ENCODE peak calls at places on chromosomes 1 and 21, in four cellular contexts. H, P, Y and L are unnamed samples.

GRCh38 chr1:198556969-198557368 is 16.5 kb upstream of the ATP6V1G3 start:
- DNase-seq in H (no peak), P (no peak), Y (peak; percentile 84), L (no peak)

GRCh38 chr1:44811714-44812151 is 3.4 kb downstream of the BTBD19 start:
- DNase-seq in H (no peak), P (no peak), Y (peak; percentile 74), L (no peak)

GRCh38 chr1:232037774-232038388 is 411.3 kb downstream of the DISC1 start:
- DNase-seq in H (no peak), P (no peak), Y (no peak), L (peak; percentile 72)

GRCh38 chr1:109849670-109850069 is 61.0 kb upstream of the CSF1 start:
- DNase-seq in H (no peak), P (no peak), Y (no peak), L (no peak)

GRCh38 chr21:42306366-42307035 is 8.7 kb downstream of the TFF3 start:
- DNase-seq in H (no peak), P (no peak), Y (peak; percentile 62), L (no peak)

GRCh38 chr21:34690041-34690792 is 21.4 kb downstream of the CLIC6 start:
- DNase-seq in H (no peak), P (no peak), Y (no peak), L (no peak)

GRCh38 chr1:160226623-160227022 is 21.4 kb downstream of the PEA15 start:
- DNase-seq in H (no peak), P (no peak), Y (no peak), L (no peak)

GRCh38 chr1:245401881-245402598 is 247.3 kb downstream of the KIF26B start:
- DNase-seq in H (no peak), P (no peak), Y (no peak), L (no peak)

GRCh38 chr1:156638596-156638995 is 3.3 kb upstream of the BCAN start:
- DNase-seq in H (no peak), P (no peak), Y (no peak), L (no peak)

GRCh38 chr1:236602171-236602570 is 2.1 kb downstream of the HEATR1 start:
- DNase-seq in H (no peak), P (no peak), Y (no peak), L (no peak)

GRCh38 chr21:17738171-17738953 is 80.8 kb downstream of the C21orf91 start:
- DNase-seq in H (peak; percentile 4), P (peak; percentile 32), Y (no peak), L (no peak)

GRCh38 chr1:170424346-170424745 is 107.6 kb upstream of the GORAB start:
- DNase-seq in H (no peak), P (no peak), Y (no peak), L (no peak)

DNA sequence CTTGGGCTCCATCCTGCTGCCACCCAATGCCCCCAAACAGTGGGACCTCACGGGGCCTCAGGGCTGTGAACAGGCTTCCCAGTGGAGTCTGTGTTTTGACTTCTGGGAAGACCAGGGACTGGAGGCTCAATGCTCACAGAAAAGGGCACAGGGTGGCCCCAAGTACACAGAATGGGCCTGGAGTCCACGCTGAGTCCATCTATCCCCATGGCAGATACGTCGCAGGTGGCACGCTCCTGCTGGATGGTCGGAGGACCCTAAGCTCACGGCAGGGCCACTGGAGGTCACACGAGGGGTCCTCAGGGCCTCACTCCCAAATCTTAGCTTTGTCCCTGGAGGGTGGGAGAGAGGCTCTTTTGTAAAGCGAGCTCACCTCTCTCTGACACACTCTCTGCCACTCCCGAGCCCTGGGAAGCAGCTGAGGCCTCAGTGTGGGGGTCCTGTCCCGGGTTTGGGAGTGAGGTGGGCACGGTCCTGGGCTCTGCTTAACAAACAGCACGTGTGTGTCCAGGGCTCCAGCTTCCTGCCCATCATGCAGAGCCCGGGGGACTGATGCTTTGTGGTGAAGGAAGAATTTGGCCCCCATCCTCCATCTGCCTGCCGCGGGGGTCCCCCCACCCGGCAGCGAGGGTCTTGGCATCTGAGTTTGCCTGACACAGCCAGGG is 27.2 kb upstream of the TTC34 start:
- DNase-seq in H (no peak), P (no peak), Y (no peak), L (no peak)
- H3K9me3 ChIP-seq in H (no peaks in the 10 kb centered on the region), P (peaks cover 97% of the 10 kb centered on the region), Y (peaks cover 24% of the 10 kb centered on the region), L (no peaks in the 10 kb centered on the region)

DNA sequence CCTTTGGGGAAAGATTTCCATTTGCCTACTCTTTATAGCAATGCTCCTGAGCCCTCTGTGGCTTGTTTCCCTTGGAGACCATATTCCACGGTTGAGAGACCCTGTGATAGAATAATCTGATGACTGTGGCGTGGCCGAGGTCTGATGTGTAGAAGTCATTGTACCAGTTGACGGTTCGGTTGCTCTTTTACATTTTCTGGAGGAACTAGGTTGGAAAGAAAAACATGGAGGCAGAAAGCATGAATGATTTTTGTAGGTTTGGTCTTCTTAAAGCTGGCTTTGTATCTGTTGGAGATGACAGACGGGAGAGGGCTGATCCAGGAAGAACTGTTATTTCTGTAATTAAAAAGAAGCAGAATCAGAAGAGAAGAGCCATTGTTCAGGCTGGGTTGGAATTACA is 305.8 kb upstream of the NRIP1 start:
- DNase-seq in H (no peak), P (no peak), Y (no peak), L (no peak)
- H3K9me3 ChIP-seq in H (no peaks in the 10 kb centered on the region), P (peaks cover 5% of the 10 kb centered on the region), Y (peaks cover 19% of the 10 kb centered on the region), L (peaks cover 8% of the 10 kb centered on the region)

GRCh38 chr1:248630551-248630950 is 4.3 kb downstream of the OR2T11 start:
- DNase-seq in H (no peak), P (no peak), Y (no peak), L (no peak)
- H3K9me3 ChIP-seq in H (peaks cover 6% of the 10 kb centered on the region), P (peaks cover 60% of the 10 kb centered on the region), Y (no peaks in the 10 kb centered on the region), L (no peaks in the 10 kb centered on the region)

GRCh38 chr1:31482478-31483011 is 69.5 kb downstream of the SERINC2 start:
- DNase-seq in H (no peak), P (no peak), Y (no peak), L (no peak)

GRCh38 chr1:31478167-31478566 is 65.2 kb downstream of the SERINC2 start:
- DNase-seq in H (no peak), P (no peak), Y (no peak), L (no peak)

GRCh38 chr1:31479801-31480200 is 66.8 kb downstream of the SERINC2 start:
- DNase-seq in H (no peak), P (no peak), Y (no peak), L (no peak)

DNA sequence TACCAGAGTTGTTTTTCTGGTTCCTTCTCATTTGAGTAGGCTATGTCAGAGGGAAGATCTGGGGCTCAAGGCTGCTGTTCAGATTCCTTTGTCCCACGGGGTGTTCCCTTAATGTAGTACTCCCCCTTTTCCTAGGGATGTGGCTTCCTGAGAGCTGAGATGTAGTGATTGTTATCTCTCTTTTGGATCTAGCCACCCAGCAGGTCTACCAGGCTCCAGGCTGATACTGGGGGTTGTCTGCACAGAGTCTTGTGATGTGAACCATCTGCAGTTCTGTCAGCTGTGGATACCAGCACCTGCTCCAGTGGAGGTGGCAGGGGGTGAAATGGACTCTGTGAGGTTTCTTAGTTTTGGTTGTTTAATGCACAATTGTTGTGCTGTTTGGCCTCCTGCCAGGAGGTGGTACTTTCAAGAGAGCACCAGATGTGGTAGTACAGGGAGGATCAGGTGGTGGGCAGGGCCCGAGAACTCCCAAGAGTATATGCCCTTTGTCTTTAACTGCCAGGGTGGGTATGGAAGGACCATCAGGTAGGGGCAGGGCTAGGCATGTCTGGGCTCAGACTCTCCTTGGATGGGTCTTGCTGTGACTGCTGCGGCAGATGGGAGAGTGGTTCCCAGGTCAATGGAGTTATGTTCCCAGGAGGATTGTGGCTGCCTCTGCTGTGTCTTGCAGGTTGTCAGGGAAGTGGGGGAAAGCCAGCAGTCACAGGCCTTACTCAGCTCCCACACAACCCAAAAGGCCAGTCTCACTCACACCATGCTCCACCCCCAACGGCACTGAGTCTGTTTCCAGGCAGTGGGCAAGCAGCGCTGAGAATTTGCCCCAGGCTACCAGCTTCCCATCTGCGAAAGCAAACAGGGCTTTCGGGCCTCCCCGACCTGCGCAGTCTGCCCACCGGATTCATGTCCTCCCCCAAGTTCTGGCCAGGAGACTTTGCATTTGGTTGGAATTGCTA is 64.2 kb downstream of the SERINC2 start:
- DNase-seq in H (no peak), P (no peak), Y (no peak), L (no peak)
- H3K9me3 ChIP-seq in H (no peaks in the 10 kb centered on the region), P (no peaks in the 10 kb centered on the region), Y (peaks cover 8% of the 10 kb centered on the region), L (no peaks in the 10 kb centered on the region)

DNA sequence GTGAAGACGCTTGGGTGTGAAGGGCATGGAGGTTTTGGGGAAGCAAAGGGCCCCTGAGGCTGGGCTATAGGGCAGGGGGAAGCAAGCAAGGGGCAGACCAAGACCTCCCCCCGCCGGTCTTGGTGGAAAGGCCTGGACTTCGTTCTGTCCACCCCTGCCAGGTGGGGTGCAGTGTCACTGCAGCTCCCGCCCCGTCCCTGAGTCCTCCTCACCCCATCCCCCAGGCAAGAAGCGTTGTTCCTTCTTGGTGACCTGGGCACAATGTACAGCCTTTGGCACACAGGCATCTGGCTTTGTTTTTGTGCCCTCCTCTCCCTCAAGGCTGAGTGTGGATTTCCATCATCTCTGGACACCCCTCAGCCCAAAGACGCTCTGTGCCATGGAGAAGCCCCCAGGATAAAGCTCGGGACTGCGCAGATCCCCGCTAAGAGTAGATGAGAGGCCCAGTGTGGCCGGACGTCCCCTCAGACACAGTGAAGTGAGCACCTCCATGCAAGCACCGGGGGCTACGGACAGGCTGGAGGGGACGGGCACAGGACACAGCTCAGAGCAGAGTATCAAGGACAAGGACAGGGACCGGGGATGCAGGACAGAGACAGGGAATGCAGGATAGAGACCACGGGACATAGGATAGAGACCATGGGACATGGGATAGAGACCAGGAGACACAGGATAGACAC is 89.4 kb upstream of the ACTRT2 start:
- DNase-seq in H (no peak), P (no peak), Y (no peak), L (no peak)
- H3K9me3 ChIP-seq in H (no peaks in the 10 kb centered on the region), P (peaks cover 83% of the 10 kb centered on the region), Y (no peaks in the 10 kb centered on the region), L (peaks cover 4% of the 10 kb centered on the region)

GRCh38 chr1:20017741-20018140 is 38.3 kb upstream of the PLA2G2A start:
- DNase-seq in H (no peak), P (no peak), Y (no peak), L (no peak)
- H3K9me3 ChIP-seq in H (peaks cover 8% of the 10 kb centered on the region), P (no peaks in the 10 kb centered on the region), Y (peaks cover 61% of the 10 kb centered on the region), L (peaks cover 25% of the 10 kb centered on the region)

GRCh38 chr1:238345837-238346236 is 455.1 kb upstream of the ZP4 start:
- DNase-seq in H (no peak), P (no peak), Y (no peak), L (no peak)

GRCh38 chr1:238341395-238341794 is 450.7 kb upstream of the ZP4 start:
- DNase-seq in H (no peak), P (no peak), Y (no peak), L (no peak)

GRCh38 chr1:238336531-238336930 is 445.8 kb upstream of the ZP4 start:
- DNase-seq in H (no peak), P (no peak), Y (no peak), L (no peak)

GRCh38 chr1:238343869-238344268 is 453.1 kb upstream of the ZP4 start:
- DNase-seq in H (no peak), P (no peak), Y (no peak), L (no peak)

GRCh38 chr1:238340989-238341388 is 450.3 kb upstream of the ZP4 start:
- DNase-seq in H (no peak), P (no peak), Y (no peak), L (no peak)
- H3K9me3 ChIP-seq in H (no peaks in the 10 kb centered on the region), P (no peaks in the 10 kb centered on the region), Y (peaks cover 6% of the 10 kb centered on the region), L (peaks cover 6% of the 10 kb centered on the region)

DNA sequence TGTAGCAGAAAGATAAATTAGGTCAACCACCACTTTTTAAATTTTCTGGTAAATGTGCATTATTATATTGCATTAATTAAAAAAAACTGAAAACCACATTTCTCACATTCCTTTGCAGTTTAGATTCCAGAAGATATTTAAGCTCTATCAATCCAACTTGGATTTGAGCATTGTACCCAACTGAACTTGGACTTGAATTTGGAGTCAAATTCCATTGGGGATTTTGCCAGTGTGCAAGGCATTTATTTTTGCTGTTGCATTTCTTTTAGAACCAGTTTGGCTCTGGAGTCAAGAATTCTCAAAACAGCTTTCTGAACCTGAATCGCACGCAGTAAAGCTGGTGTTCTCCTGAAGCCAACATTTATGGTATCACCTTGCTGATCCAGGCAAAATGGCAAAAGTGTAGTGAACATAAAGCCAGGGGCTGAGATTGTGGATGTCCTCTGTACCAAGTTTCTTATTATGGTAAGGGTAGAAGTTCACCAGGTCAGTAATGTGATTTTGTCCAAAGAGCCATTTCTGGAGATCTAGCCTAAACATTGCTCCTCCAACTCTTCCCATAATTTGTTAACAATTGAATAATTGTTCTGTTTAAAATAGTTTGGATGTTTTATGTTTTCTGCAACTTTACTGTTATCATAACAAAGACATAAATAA is 890.9 kb downstream of the LRRIQ3 start:
- DNase-seq in H (no peak), P (no peak), Y (no peak), L (no peak)
- H3K9me3 ChIP-seq in H (no peaks in the 10 kb centered on the region), P (no peaks in the 10 kb centered on the region), Y (peaks cover 3% of the 10 kb centered on the region), L (no peaks in the 10 kb centered on the region)